ENCODE peak calls at places on chromosome 2, in ten cellular contexts. E is Peyer's patch; Q is bronchial epithelial cell; J is psoas muscle; I is left ventricle myocardium inferior; X is stomach; Y is body of pancreas; G is transverse colon; M is CD8-positive, alpha-beta T cell; Z is HCT116. R is an unnamed sample.

GRCh38 chr2:45856391-45857055 is 205.0 kb downstream of the PRKCE start:
- DNase-seq in E (no peak), Q (no peak), J (no peak), I (no peak), X (no peak), Y (no peak), G (no peak), M (no peak), Z (no peak), R (no peak)

GRCh38 chr2:10079192-10079930 is 850 bp downstream of the CYS1 start:
- DNase-seq in E (no peak), Q (peak; percentile 13), J (peak; percentile 55), I (peak; percentile 54), X (no peak), Y (no peak), G (no peak), M (no peak), Z (no peak), R (no peak)

GRCh38 chr2:146158072-146158674 is 1638.3 kb upstream of the ZEB2 start:
- DNase-seq in E (no peak), Q (no peak), J (no peak), I (no peak), X (no peak), Y (no peak), G (no peak), M (no peak), Z (no peak), R (no peak)

GRCh38 chr2:151543898-151544297 is 134.2 kb downstream of the RIF1 start:
- DNase-seq in E (no peak), Q (no peak), J (no peak), I (no peak), X (no peak), Y (no peak), G (no peak), M (no peak), Z (no peak), R (no peak)

GRCh38 chr2:55804535-55804934 is 110.9 kb upstream of the PNPT1 start:
- DNase-seq in E (no peak), Q (no peak), J (no peak), I (no peak), X (no peak), Y (no peak), G (no peak), M (no peak), Z (no peak), R (no peak)

GRCh38 chr2:11550302-11550701 is 16.5 kb downstream of the GREB1 start:
- DNase-seq in E (no peak), Q (no peak), J (no peak), I (no peak), X (no peak), Y (no peak), G (no peak), M (no peak), Z (no peak), R (no peak)

GRCh38 chr2:5777089-5777488 is 84.9 kb downstream of the SOX11 start:
- DNase-seq in E (no peak), Q (peak; percentile 28), J (no peak), I (no peak), X (no peak), Y (peak; percentile 49), G (no peak), M (no peak), Z (no peak), R (peak; percentile 15)

GRCh38 chr2:76546207-76546606 is 835.5 kb upstream of the GCFC2 start:
- DNase-seq in E (no peak), Q (no peak), J (no peak), I (no peak), X (no peak), Y (no peak), G (no peak), M (no peak), Z (no peak), R (no peak)

GRCh38 chr2:11495844-11496271 is 29.9 kb upstream of the E2F6 start:
- DNase-seq in E (no peak), Q (no peak), J (no peak), I (peak; percentile 29), X (no peak), Y (no peak), G (no peak), M (no peak), Z (no peak), R (no peak)

GRCh38 chr2:181005809-181006208 is 25.4 kb downstream of the UBE2E3 start:
- DNase-seq in E (no peak), Q (no peak), J (no peak), I (no peak), X (no peak), Y (no peak), G (no peak), M (no peak), Z (no peak), R (no peak)

GRCh38 chr2:48205137-48205798 is 299.0 kb upstream of the FBXO11 start:
- DNase-seq in E (no peak), Q (no peak), J (no peak), I (no peak), X (no peak), Y (no peak), G (no peak), M (no peak), Z (no peak), R (no peak)

GRCh38 chr2:97970300-97971060 is 25.3 kb downstream of the TMEM131 start:
- DNase-seq in E (no peak), Q (no peak), J (no peak), I (no peak), X (no peak), Y (peak; percentile 10), G (no peak), M (no peak), Z (no peak), R (no peak)

GRCh38 chr2:107305966-107306365 is 420.0 kb upstream of the ST6GAL2 start:
- DNase-seq in E (no peak), Q (no peak), J (no peak), I (no peak), X (no peak), Y (no peak), G (no peak), M (no peak), Z (no peak), R (no peak)

DNA sequence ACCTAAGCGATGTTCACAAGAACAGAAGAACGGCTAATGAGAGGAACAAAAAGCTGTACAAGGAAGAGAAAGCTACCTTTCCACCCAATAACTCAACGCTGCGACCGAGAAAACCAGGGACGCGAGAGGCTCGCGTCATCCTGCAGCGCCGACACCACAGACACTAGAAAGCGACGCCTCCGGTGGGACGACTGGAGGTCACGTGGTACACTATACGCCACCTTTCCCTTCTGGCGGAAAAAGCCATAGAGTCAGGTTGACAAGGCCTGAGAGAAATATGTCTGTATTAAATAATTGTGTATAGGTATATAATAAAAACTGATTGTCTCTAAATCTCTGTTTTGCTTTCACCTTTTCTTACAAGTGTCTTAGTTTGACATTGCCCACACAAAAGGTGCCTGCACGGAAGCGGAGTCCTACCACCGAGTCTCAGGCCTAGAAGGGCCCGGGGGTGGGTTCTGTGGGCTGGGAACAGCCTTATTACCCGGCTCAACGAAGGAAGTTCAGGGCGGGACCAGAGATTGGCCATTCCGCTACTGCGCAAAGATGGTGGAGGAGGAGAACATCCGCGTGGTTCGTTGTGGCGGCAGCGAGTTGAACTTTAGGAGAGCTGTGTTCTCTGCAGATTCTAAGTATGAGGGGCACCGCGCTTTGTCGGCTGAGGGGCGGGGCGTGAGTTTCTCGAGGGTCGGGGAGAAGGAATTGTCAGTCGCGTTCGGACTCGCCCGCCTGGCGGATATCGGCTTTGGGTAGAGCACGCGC is at the start of gene WDR75:
- DNase-seq in E (peak; percentile 97), Q (peak; percentile 86), J (peak; percentile 95), I (peak; percentile 91), X (peak; percentile 91), Y (peak; percentile 95), G (peak; percentile 95), M (peak; percentile 91), Z (peak; percentile 90), R (peak; percentile 95)
- TF ChIP-seq CTCF in E (no peak), Q (no peak), J (peak; percentile 2), I (no peak), X (peak; percentile 27), Y (no peak), G (no peak), M (no peak), Z (no peak), R (no peak)

GRCh38 chr2:149585317-149585885 is 2.2 kb downstream of the MMADHC start:
- DNase-seq in E (no peak), Q (peak; percentile 79), J (no peak), I (no peak), X (no peak), Y (no peak), G (no peak), M (no peak), Z (no peak), R (no peak)
- H3K36me3 ChIP-seq in E (peaks cover 26% of the 10 kb centered on the region), Q (peaks cover 2% of the 10 kb centered on the region), J (peaks cover 47% of the 10 kb centered on the region), I (peaks cover 23% of the 10 kb centered on the region), X (peaks cover 18% of the 10 kb centered on the region), Y (peaks cover 3% of the 10 kb centered on the region), G (peaks cover 13% of the 10 kb centered on the region), M (peaks cover 6% of the 10 kb centered on the region), Z (peaks cover 23% of the 10 kb centered on the region), R (no peaks in the 10 kb centered on the region)

DNA sequence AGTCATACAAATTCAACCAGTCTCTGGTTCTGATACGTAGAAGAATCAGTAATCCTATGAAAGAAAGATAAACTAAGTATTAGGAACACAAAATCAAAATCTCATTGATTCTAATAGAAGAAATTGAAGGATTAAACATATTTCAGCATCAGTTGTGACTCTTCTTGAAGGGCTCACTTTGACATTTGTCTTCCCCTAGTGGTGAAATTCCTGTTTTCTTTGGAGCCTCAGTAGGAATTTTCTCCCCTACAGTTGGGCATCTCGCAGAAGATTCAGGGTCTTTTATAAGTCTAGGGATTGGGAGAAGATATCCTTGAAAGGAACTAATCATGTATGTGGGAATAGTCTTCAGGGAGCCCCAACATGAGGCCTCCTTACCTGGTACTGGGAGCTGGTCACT is 2.8 kb upstream of the CRYGB start:
- DNase-seq in E (no peak), Q (no peak), J (no peak), I (no peak), X (no peak), Y (no peak), G (no peak), M (no peak), Z (no peak), R (no peak)
- TF ChIP-seq CTCF in E (peak; percentile 39), Q (no peak), J (no peak), I (no peak), X (no peak), Y (no peak), G (no peak), M (no peak), Z (peak; percentile 42), R (peak; percentile 41)

DNA sequence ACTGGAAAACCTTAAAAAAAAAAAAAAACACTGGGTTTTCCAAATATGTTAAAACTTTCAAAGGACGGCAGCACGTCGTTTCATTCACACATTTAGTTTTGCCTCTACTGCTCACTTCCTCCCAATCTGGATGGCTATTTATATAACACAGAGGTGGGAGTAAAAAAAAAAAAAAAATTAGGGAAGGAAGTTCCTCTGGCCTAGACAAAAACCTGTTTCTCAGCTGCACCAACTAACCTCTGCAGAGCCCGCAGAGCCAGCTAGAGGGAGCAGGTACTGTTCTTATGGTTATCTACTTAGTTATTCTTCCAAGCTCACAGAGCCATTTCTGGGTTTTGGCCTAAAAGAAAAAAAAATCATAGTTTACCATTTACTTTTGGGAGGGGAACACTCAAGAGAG is 28.1 kb downstream of the SLC1A4 start:
- DNase-seq in E (peak; percentile 68), Q (no peak), J (no peak), I (no peak), X (no peak), Y (no peak), G (peak; percentile 34), M (no peak), Z (no peak), R (peak; percentile 34)
- H3K36me3 ChIP-seq in E (peaks cover 19% of the 10 kb centered on the region), Q (peaks cover 13% of the 10 kb centered on the region), J (peaks cover 99% of the 10 kb centered on the region), I (peaks cover 58% of the 10 kb centered on the region), X (peaks cover 82% of the 10 kb centered on the region), Y (peaks cover 17% of the 10 kb centered on the region), G (no peaks in the 10 kb centered on the region), M (no peaks in the 10 kb centered on the region), Z (no peaks in the 10 kb centered on the region), R (no peaks in the 10 kb centered on the region)

R was measured in Caco-2.